ENCODE peak calls at places on chromosomes 2 and 18, in six cellular contexts. D is aorta, N is heart right ventricle, U is neural progenitor cell, B is H1, L is body of pancreas. O is an unnamed sample.

GRCh38 chr2:71466301-71467179 is 13.2 kb downstream of the DYSF start:
- DNase-seq in D (peak), N (peak), U (peak), B (no peak), L (no peak), O (peak)

GRCh38 chr2:47057732-47058012 is 97.4 kb downstream of the STPG4 start:
- DNase-seq in D (no peak), N (no peak), U (no peak), B (no peak), L (no peak), O (no peak)

GRCh38 chr2:141554810-141555209 is 576.0 kb downstream of the LRP1B start:
- DNase-seq in D (no peak), N (no peak), U (peak), B (no peak), L (no peak), O (no peak)

GRCh38 chr2:180662555-180662954 is 317.9 kb upstream of the UBE2E3 start:
- DNase-seq in D (no peak), N (no peak), U (no peak), B (no peak), L (no peak), O (no peak)

GRCh38 chr18:33751613-33752221 is 173.7 kb downstream of the ASXL3 start:
- DNase-seq in D (no peak), N (no peak), U (peak), B (no peak), L (no peak), O (no peak)

GRCh38 chr2:130241041-130241707 is 42.9 kb upstream of the TUBA3E start:
- DNase-seq in D (no peak), N (no peak), U (no peak), B (no peak), L (no peak), O (no peak)

GRCh38 chr2:43407826-43408783 is 181.7 kb upstream of the ZFP36L2 start:
- DNase-seq in D (no peak), N (no peak), U (no peak), B (no peak), L (no peak), O (no peak)

GRCh38 chr18:51135361-51135760 is 62.1 kb downstream of the MEX3C start:
- DNase-seq in D (no peak), N (no peak), U (no peak), B (no peak), L (no peak), O (no peak)

GRCh38 chr2:239985356-239985755 is 39.8 kb downstream of the NDUFA10 start:
- DNase-seq in D (no peak), N (no peak), U (no peak), B (no peak), L (no peak), O (no peak)

GRCh38 chr2:28161466-28161865 is 231.2 kb upstream of the FOSL2 start:
- DNase-seq in D (no peak), N (no peak), U (no peak), B (no peak), L (no peak), O (no peak)

GRCh38 chr2:239991689-239992314 is 33.3 kb downstream of the NDUFA10 start:
- DNase-seq in D (no peak), N (no peak), U (peak), B (no peak), L (no peak), O (no peak)

GRCh38 chr2:72925328-72925943 is 8.1 kb downstream of the EMX1 start:
- DNase-seq in D (no peak), N (no peak), U (peak), B (no peak), L (peak), O (peak)

GRCh38 chr2:118893100-118893499 is 45.7 kb upstream of the EN1 start:
- DNase-seq in D (no peak), N (no peak), U (no peak), B (no peak), L (no peak), O (no peak)

GRCh38 chr18:59961086-59961485 is 61.3 kb downstream of the PMAIP1 start:
- DNase-seq in D (no peak), N (no peak), U (no peak), B (no peak), L (peak), O (no peak)

GRCh38 chr2:224970311-224970710 is 72.0 kb downstream of the DOCK10 start:
- DNase-seq in D (no peak), N (no peak), U (no peak), B (no peak), L (no peak), O (no peak)
- H3K27ac ChIP-seq in D (peak), N (no peak), U (no peak), B (no peak), L (no peak), O (no peak)

GRCh38 chr2:223055836-223056235 is 3.8 kb downstream of the KCNE4 start:
- DNase-seq in D (peak), N (peak), U (no peak), B (no peak), L (no peak), O (peak)

GRCh38 chr2:223052710-223053261 is 796 bp downstream of the KCNE4 start:
- DNase-seq in D (peak), N (no peak), U (no peak), B (no peak), L (no peak), O (peak)

GRCh38 chr2:223053431-223054192 is 1.6 kb downstream of the KCNE4 start:
- DNase-seq in D (peak), N (no peak), U (no peak), B (no peak), L (no peak), O (peak)

GRCh38 chr2:223055140-223055539 is 3.1 kb downstream of the KCNE4 start:
- DNase-seq in D (no peak), N (peak), U (no peak), B (no peak), L (no peak), O (no peak)

DNA sequence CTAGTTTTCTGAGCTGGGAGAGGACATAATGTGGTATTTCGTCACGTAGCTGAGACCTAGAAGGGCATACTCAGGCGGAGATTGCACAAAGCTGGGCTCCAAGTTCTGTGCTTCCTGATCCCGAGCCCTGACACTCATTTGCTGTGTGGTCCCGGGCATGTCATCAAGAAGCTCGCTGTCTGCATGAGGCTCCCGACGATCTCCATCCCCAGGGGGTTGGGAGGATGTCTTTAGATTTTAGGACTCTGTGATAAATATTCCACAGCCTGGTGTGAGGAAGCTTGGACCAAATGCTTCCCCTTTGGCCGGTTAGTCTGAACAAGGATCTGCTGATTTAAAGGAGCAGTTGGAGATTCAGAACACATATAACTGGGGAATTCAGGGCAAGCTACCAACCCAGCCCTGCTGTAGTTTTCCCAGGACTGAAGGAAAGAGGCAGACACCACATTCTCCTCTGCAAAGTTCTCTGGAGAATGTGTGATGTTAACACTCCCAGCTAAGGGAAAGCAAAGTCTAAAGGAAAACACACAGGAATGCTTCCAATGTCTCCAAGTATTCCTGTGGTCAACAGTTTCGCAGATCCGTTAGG is 2.3 kb downstream of the KCNE4 start:
- DNase-seq in D (peak), N (peak), U (no peak), B (no peak), L (no peak), O (peak)
- H3K4me3 ChIP-seq in D (peak), N (peak), U (no peak), B (no peak), L (no peak), O (no peak)

GRCh38 chr2:3299130-3299529 is 78.5 kb downstream of the EIPR1 start:
- DNase-seq in D (no peak), N (no peak), U (no peak), B (no peak), L (peak), O (no peak)

GRCh38 chr2:3299703-3300102 is 77.9 kb downstream of the EIPR1 start:
- DNase-seq in D (no peak), N (no peak), U (no peak), B (no peak), L (no peak), O (no peak)

GRCh38 chr2:3300224-3300623 is 77.4 kb downstream of the EIPR1 start:
- DNase-seq in D (no peak), N (no peak), U (no peak), B (no peak), L (no peak), O (no peak)

GRCh38 chr2:3302421-3302750 is 75.2 kb downstream of the EIPR1 start:
- DNase-seq in D (no peak), N (no peak), U (no peak), B (no peak), L (no peak), O (no peak)

GRCh38 chr2:3301001-3301400 is 76.6 kb downstream of the EIPR1 start:
- DNase-seq in D (no peak), N (no peak), U (no peak), B (no peak), L (no peak), O (no peak)
- H3K27ac ChIP-seq in D (no peak), N (no peak), U (no peak), B (no peak), L (no peak), O (no peak)

GRCh38 chr18:3251249-3251962 is 3.8 kb downstream of the MYL12A start:
- DNase-seq in D (no peak), N (peak), U (no peak), B (no peak), L (no peak), O (no peak)
- H3K4me3 ChIP-seq in D (no peak), N (peak), U (no peak), B (no peak), L (no peak), O (peak)

GRCh38 chr2:205700331-205701132 is 18.2 kb downstream of the NRP2 start:
- DNase-seq in D (peak), N (no peak), U (peak), B (no peak), L (no peak), O (peak)
- H3K27ac ChIP-seq in D (peak), N (peak), U (no peak), B (no peak), L (no peak), O (peak)

DNA sequence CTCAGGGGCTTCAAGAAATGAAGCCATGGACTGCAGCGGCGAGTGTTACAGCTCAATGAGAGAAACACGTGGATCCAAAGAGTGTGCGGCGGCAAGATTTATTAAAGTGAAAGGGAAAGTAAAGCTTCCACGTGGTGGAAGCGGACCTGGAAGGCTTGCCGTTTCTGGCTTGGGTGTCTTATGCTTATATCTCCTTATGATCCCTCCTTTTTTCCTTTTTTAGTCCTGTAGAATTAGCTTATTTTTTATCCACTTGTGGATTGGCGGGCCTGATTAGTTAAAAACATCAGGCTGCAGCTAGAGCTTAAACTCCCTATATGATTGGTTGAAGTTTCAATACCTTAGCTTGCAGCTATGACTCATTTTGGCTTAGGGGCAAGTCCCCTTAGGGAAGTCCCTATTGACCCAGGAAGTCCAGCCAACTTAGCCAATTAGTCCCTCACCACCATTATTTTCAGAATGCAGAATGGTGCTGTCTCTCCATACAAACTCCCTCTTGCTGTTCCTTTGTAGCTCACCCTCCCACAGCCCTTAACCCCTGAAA is 11.6 kb upstream of the HNMT start:
- DNase-seq in D (no peak), N (no peak), U (no peak), B (no peak), L (no peak), O (no peak)
- H3K4me3 ChIP-seq in D (peak), N (peak), U (no peak), B (no peak), L (no peak), O (no peak)

GRCh38 chr2:209525336-209525735 is 101.5 kb downstream of the MAP2 start:
- DNase-seq in D (no peak), N (no peak), U (no peak), B (no peak), L (no peak), O (no peak)
- H3K27ac ChIP-seq in D (peak), N (peak), U (no peak), B (no peak), L (no peak), O (no peak)

GRCh38 chr2:69693059-69693458 is 48.9 kb upstream of the ANXA4 start:
- DNase-seq in D (no peak), N (no peak), U (no peak), B (no peak), L (no peak), O (no peak)

GRCh38 chr2:69692424-69692823 is 48.9 kb upstream of the AAK1 start:
- DNase-seq in D (no peak), N (no peak), U (no peak), B (no peak), L (no peak), O (no peak)

GRCh38 chr2:69695850-69696216 is 46.1 kb upstream of the ANXA4 start:
- DNase-seq in D (no peak), N (no peak), U (no peak), B (no peak), L (no peak), O (no peak)

GRCh38 chr2:69693472-69694450 is 48.2 kb upstream of the ANXA4 start:
- DNase-seq in D (no peak), N (no peak), U (no peak), B (no peak), L (no peak), O (no peak)

GRCh38 chr2:69694894-69695849 is 46.8 kb upstream of the ANXA4 start:
- DNase-seq in D (no peak), N (no peak), U (no peak), B (no peak), L (no peak), O (no peak)
- H3K4me3 ChIP-seq in D (no peak), N (no peak), U (no peak), B (no peak), L (no peak), O (no peak)